ENCODE peak calls at places on chromosome 6, in six cellular contexts. One of them, this sample, is unnamed.

GRCh38 chr6:125780540-125781306 is 10.0 kb upstream of the NCOA7 start:
- DNase-seq in left ventricle myocardium inferior: peak; percentile 45
- DNase-seq in A549: peak; percentile 28
- DNase-seq in dorsolateral prefrontal cortex: no peak
- DNase-seq in mesothelial cell of epicardium: no peak
- DNase-seq in right lobe of liver: peak; percentile 58
- DNase-seq in this sample: peak; percentile 59

GRCh38 chr6:148027201-148027600 is 315.4 kb upstream of the SASH1 start:
- DNase-seq in left ventricle myocardium inferior: no peak
- DNase-seq in A549: no peak
- DNase-seq in dorsolateral prefrontal cortex: no peak
- DNase-seq in mesothelial cell of epicardium: no peak
- DNase-seq in right lobe of liver: no peak
- DNase-seq in this sample: no peak

GRCh38 chr6:74973621-74974020 is 232.2 kb downstream of the COL12A1 start:
- DNase-seq in left ventricle myocardium inferior: no peak
- DNase-seq in A549: no peak
- DNase-seq in dorsolateral prefrontal cortex: no peak
- DNase-seq in mesothelial cell of epicardium: no peak
- DNase-seq in right lobe of liver: no peak
- DNase-seq in this sample: no peak

GRCh38 chr6:21946298-21946783 is 350.5 kb downstream of the PRL start:
- DNase-seq in left ventricle myocardium inferior: no peak
- DNase-seq in A549: no peak
- DNase-seq in dorsolateral prefrontal cortex: no peak
- DNase-seq in mesothelial cell of epicardium: no peak
- DNase-seq in right lobe of liver: no peak
- DNase-seq in this sample: no peak

GRCh38 chr6:3526962-3527796 is 70.3 kb upstream of the SLC22A23 start:
- DNase-seq in left ventricle myocardium inferior: no peak
- DNase-seq in A549: no peak
- DNase-seq in dorsolateral prefrontal cortex: no peak
- DNase-seq in mesothelial cell of epicardium: no peak
- DNase-seq in right lobe of liver: no peak
- DNase-seq in this sample: no peak

GRCh38 chr6:109445382-109445781 is 4.9 kb downstream of the SMPD2 start:
- DNase-seq in left ventricle myocardium inferior: no peak
- DNase-seq in A549: peak; percentile 25
- DNase-seq in dorsolateral prefrontal cortex: no peak
- DNase-seq in mesothelial cell of epicardium: no peak
- DNase-seq in right lobe of liver: no peak
- DNase-seq in this sample: no peak

GRCh38 chr6:20364327-20364726 is 37.4 kb upstream of the E2F3 start:
- DNase-seq in left ventricle myocardium inferior: no peak
- DNase-seq in A549: no peak
- DNase-seq in dorsolateral prefrontal cortex: no peak
- DNase-seq in mesothelial cell of epicardium: no peak
- DNase-seq in right lobe of liver: no peak
- DNase-seq in this sample: no peak

GRCh38 chr6:13135152-13135551 is 193.2 kb downstream of the TBC1D7 start:
- DNase-seq in left ventricle myocardium inferior: no peak
- DNase-seq in A549: no peak
- DNase-seq in dorsolateral prefrontal cortex: no peak
- DNase-seq in mesothelial cell of epicardium: no peak
- DNase-seq in right lobe of liver: no peak
- DNase-seq in this sample: no peak

GRCh38 chr6:134047673-134048072 is 4.8 kb downstream of the SLC2A12 start:
- DNase-seq in left ventricle myocardium inferior: peak; percentile 55
- DNase-seq in A549: no peak
- DNase-seq in dorsolateral prefrontal cortex: no peak
- DNase-seq in mesothelial cell of epicardium: no peak
- DNase-seq in right lobe of liver: no peak
- DNase-seq in this sample: no peak

GRCh38 chr6:71190809-71191208 is 97.8 kb upstream of the OGFRL1 start:
- DNase-seq in left ventricle myocardium inferior: no peak
- DNase-seq in A549: no peak
- DNase-seq in dorsolateral prefrontal cortex: no peak
- DNase-seq in mesothelial cell of epicardium: no peak
- DNase-seq in right lobe of liver: no peak
- DNase-seq in this sample: no peak

GRCh38 chr6:166325383-166326042 is 16.8 kb downstream of the SFT2D1 start:
- DNase-seq in left ventricle myocardium inferior: no peak
- DNase-seq in A549: no peak
- DNase-seq in dorsolateral prefrontal cortex: no peak
- DNase-seq in mesothelial cell of epicardium: no peak
- DNase-seq in right lobe of liver: no peak
- DNase-seq in this sample: no peak

GRCh38 chr6:148146717-148147116 is 195.9 kb upstream of the SASH1 start:
- DNase-seq in left ventricle myocardium inferior: no peak
- DNase-seq in A549: no peak
- DNase-seq in dorsolateral prefrontal cortex: no peak
- DNase-seq in mesothelial cell of epicardium: no peak
- DNase-seq in right lobe of liver: no peak
- DNase-seq in this sample: no peak

GRCh38 chr6:80366721-80367120 is 260.2 kb downstream of the BCKDHB start:
- DNase-seq in left ventricle myocardium inferior: peak; percentile 71
- DNase-seq in A549: no peak
- DNase-seq in dorsolateral prefrontal cortex: no peak
- DNase-seq in mesothelial cell of epicardium: peak; percentile 27
- DNase-seq in right lobe of liver: peak; percentile 25
- DNase-seq in this sample: no peak

GRCh38 chr6:124870611-124871201 is 91.5 kb upstream of the RNF217 start:
- DNase-seq in left ventricle myocardium inferior: no peak
- DNase-seq in A549: no peak
- DNase-seq in dorsolateral prefrontal cortex: no peak
- DNase-seq in mesothelial cell of epicardium: no peak
- DNase-seq in right lobe of liver: no peak
- DNase-seq in this sample: no peak

GRCh38 chr6:29953001-29953436 is 10.7 kb downstream of the HLA-A start:
- DNase-seq in left ventricle myocardium inferior: no peak
- DNase-seq in A549: peak; percentile 46
- DNase-seq in dorsolateral prefrontal cortex: no peak
- DNase-seq in mesothelial cell of epicardium: no peak
- DNase-seq in right lobe of liver: no peak
- DNase-seq in this sample: no peak

GRCh38 chr6:158837684-158838625 is 18.8 kb upstream of the EZR start:
- DNase-seq in left ventricle myocardium inferior: no peak
- DNase-seq in A549: no peak
- DNase-seq in dorsolateral prefrontal cortex: no peak
- DNase-seq in mesothelial cell of epicardium: no peak
- DNase-seq in right lobe of liver: no peak
- DNase-seq in this sample: no peak

GRCh38 chr6:122604676-122605075 is 5.5 kb upstream of the PKIB start:
- DNase-seq in left ventricle myocardium inferior: no peak
- DNase-seq in A549: no peak
- DNase-seq in dorsolateral prefrontal cortex: no peak
- DNase-seq in mesothelial cell of epicardium: no peak
- DNase-seq in right lobe of liver: no peak
- DNase-seq in this sample: no peak

GRCh38 chr6:167760979-167761793 is 65.5 kb upstream of the AFDN start:
- DNase-seq in left ventricle myocardium inferior: peak; percentile 48
- DNase-seq in A549: no peak
- DNase-seq in dorsolateral prefrontal cortex: no peak
- DNase-seq in mesothelial cell of epicardium: no peak
- DNase-seq in right lobe of liver: peak; percentile 64
- DNase-seq in this sample: peak; percentile 59

GRCh38 chr6:7042056-7042653 is 65.6 kb upstream of the RREB1 start:
- DNase-seq in left ventricle myocardium inferior: no peak
- DNase-seq in A549: no peak
- DNase-seq in dorsolateral prefrontal cortex: no peak
- DNase-seq in mesothelial cell of epicardium: no peak
- DNase-seq in right lobe of liver: peak; percentile 55
- DNase-seq in this sample: peak; percentile 53

GRCh38 chr6:52577778-52578473 is 1.1 kb upstream of the TRAM2 start:
- DNase-seq in left ventricle myocardium inferior: no peak
- DNase-seq in A549: no peak
- DNase-seq in dorsolateral prefrontal cortex: no peak
- DNase-seq in mesothelial cell of epicardium: no peak
- DNase-seq in right lobe of liver: no peak
- DNase-seq in this sample: no peak

GRCh38 chr6:128731249-128732165 is 151.4 kb upstream of the LAMA2 start:
- DNase-seq in left ventricle myocardium inferior: no peak
- DNase-seq in A549: peak; percentile 8
- DNase-seq in dorsolateral prefrontal cortex: no peak
- DNase-seq in mesothelial cell of epicardium: no peak
- DNase-seq in right lobe of liver: no peak
- DNase-seq in this sample: no peak
- TF ChIP-seq CTCF in left ventricle myocardium inferior: peak; percentile 72
- TF ChIP-seq CTCF in A549: peak; percentile 60
- TF ChIP-seq CTCF in dorsolateral prefrontal cortex: peak; percentile 52
- TF ChIP-seq CTCF in mesothelial cell of epicardium: no peak
- TF ChIP-seq CTCF in right lobe of liver: peak; percentile 54
- TF ChIP-seq CTCF in this sample: peak; percentile 41

GRCh38 chr6:82588020-82588419 is 224.4 kb downstream of the TPBG start:
- DNase-seq in left ventricle myocardium inferior: no peak
- DNase-seq in A549: no peak
- DNase-seq in dorsolateral prefrontal cortex: no peak
- DNase-seq in mesothelial cell of epicardium: no peak
- DNase-seq in right lobe of liver: no peak
- DNase-seq in this sample: no peak
- TF ChIP-seq CTCF in left ventricle myocardium inferior: no peak
- TF ChIP-seq CTCF in A549: no peak
- TF ChIP-seq CTCF in dorsolateral prefrontal cortex: no peak
- TF ChIP-seq CTCF in mesothelial cell of epicardium: no peak
- TF ChIP-seq CTCF in right lobe of liver: no peak
- TF ChIP-seq CTCF in this sample: no peak

GRCh38 chr6:39049575-39050283 is 1.1 kb downstream of the GLP1R start:
- DNase-seq in left ventricle myocardium inferior: no peak
- DNase-seq in A549: no peak
- DNase-seq in dorsolateral prefrontal cortex: no peak
- DNase-seq in mesothelial cell of epicardium: no peak
- DNase-seq in right lobe of liver: no peak
- DNase-seq in this sample: no peak
- TF ChIP-seq CTCF in left ventricle myocardium inferior: no peak
- TF ChIP-seq CTCF in A549: no peak
- TF ChIP-seq CTCF in dorsolateral prefrontal cortex: no peak
- TF ChIP-seq CTCF in mesothelial cell of epicardium: no peak
- TF ChIP-seq CTCF in right lobe of liver: no peak
- TF ChIP-seq CTCF in this sample: no peak

GRCh38 chr6:43951756-43952675 is 175.2 kb downstream of the MRPL14 start:
- DNase-seq in left ventricle myocardium inferior: no peak
- DNase-seq in A549: no peak
- DNase-seq in dorsolateral prefrontal cortex: no peak
- DNase-seq in mesothelial cell of epicardium: no peak
- DNase-seq in right lobe of liver: no peak
- DNase-seq in this sample: no peak

GRCh38 chr6:43953256-43953655 is 174.0 kb downstream of the MRPL14 start:
- DNase-seq in left ventricle myocardium inferior: no peak
- DNase-seq in A549: no peak
- DNase-seq in dorsolateral prefrontal cortex: no peak
- DNase-seq in mesothelial cell of epicardium: no peak
- DNase-seq in right lobe of liver: no peak
- DNase-seq in this sample: no peak

GRCh38 chr6:43953794-43954310 is 173.4 kb downstream of the MRPL14 start:
- DNase-seq in left ventricle myocardium inferior: peak; percentile 73
- DNase-seq in A549: no peak
- DNase-seq in dorsolateral prefrontal cortex: no peak
- DNase-seq in mesothelial cell of epicardium: no peak
- DNase-seq in right lobe of liver: peak; percentile 59
- DNase-seq in this sample: no peak

GRCh38 chr6:43951063-43951755 is 176.0 kb downstream of the MRPL14 start:
- DNase-seq in left ventricle myocardium inferior: peak; percentile 62
- DNase-seq in A549: no peak
- DNase-seq in dorsolateral prefrontal cortex: no peak
- DNase-seq in mesothelial cell of epicardium: no peak
- DNase-seq in right lobe of liver: peak; percentile 88
- DNase-seq in this sample: peak; percentile 67

DNA sequence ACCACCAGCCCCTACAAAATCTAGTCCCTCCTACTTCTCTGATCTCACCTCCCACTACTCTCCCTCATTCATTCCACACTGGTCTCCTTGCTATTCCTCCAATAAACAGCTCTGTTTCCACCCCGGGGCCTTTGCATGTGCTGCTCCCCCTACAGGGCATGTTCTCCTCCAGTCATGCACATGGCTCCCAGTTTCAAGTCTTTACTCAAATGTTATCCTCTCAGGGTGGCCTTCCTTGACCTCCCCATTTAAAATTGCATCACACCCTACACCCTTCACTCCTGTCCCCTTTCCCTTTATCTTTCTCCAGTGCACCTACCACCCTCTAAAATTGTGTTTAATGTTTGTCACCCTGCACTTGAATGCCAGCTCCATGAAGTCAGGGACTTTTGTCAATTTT is 174.5 kb downstream of the MRPL14 start:
- DNase-seq in left ventricle myocardium inferior: no peak
- DNase-seq in A549: no peak
- DNase-seq in dorsolateral prefrontal cortex: no peak
- DNase-seq in mesothelial cell of epicardium: no peak
- DNase-seq in right lobe of liver: no peak
- DNase-seq in this sample: no peak
- TF ChIP-seq CTCF in left ventricle myocardium inferior: peak; percentile 37
- TF ChIP-seq CTCF in A549: no peak
- TF ChIP-seq CTCF in dorsolateral prefrontal cortex: no peak
- TF ChIP-seq CTCF in mesothelial cell of epicardium: no peak
- TF ChIP-seq CTCF in right lobe of liver: no peak
- TF ChIP-seq CTCF in this sample: no peak

GRCh38 chr6:169950558-169950957 is 199.1 kb downstream of the ERMARD start:
- DNase-seq in left ventricle myocardium inferior: no peak
- DNase-seq in A549: no peak
- DNase-seq in dorsolateral prefrontal cortex: no peak
- DNase-seq in mesothelial cell of epicardium: no peak
- DNase-seq in right lobe of liver: no peak
- DNase-seq in this sample: no peak
- TF ChIP-seq CTCF in left ventricle myocardium inferior: peak; percentile 44
- TF ChIP-seq CTCF in A549: no peak
- TF ChIP-seq CTCF in dorsolateral prefrontal cortex: no peak
- TF ChIP-seq CTCF in mesothelial cell of epicardium: no peak
- TF ChIP-seq CTCF in right lobe of liver: peak; percentile 50
- TF ChIP-seq CTCF in this sample: peak; percentile 44

GRCh38 chr6:155380666-155381332 is 66.5 kb upstream of the TFB1M start:
- DNase-seq in left ventricle myocardium inferior: no peak
- DNase-seq in A549: no peak
- DNase-seq in dorsolateral prefrontal cortex: no peak
- DNase-seq in mesothelial cell of epicardium: no peak
- DNase-seq in right lobe of liver: no peak
- DNase-seq in this sample: no peak
- TF ChIP-seq CTCF in left ventricle myocardium inferior: no peak
- TF ChIP-seq CTCF in A549: no peak
- TF ChIP-seq CTCF in dorsolateral prefrontal cortex: no peak
- TF ChIP-seq CTCF in mesothelial cell of epicardium: no peak
- TF ChIP-seq CTCF in right lobe of liver: no peak
- TF ChIP-seq CTCF in this sample: no peak

DNA sequence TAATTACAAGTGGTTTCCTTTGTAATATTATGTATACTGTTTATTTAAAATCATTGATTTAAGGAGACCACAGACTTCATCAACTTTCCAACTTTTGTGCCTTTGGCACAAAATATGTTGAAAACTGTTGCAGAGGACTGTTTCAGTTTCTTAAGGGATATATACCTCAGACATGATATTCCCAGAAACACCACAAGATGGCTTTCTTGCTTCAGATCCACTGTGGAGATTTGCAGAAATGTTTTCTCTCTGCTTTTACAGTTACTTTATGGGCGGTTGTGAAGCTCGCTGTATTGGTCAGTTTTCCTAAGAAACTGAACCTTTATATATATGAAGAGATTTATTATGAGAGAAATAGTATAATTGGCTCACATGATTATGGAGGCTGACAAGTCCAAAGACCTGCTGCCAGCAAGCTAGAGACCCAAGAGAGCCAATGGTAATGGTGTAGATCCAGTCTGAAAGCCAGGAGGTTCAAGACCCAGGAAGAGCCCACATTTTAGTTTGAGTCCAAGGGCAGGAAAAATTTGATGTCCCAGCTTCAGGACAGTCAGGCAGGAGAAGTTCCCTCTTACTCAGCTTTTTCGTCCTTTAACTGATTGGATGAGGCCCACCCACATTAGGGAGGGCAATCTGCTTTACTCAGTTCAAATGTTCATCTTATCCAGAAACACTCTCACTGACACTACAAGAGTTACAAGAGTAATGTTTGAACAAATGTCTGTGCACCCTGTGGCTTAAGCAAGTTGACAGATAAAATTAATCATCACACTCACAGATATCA is 12.8 kb downstream of the ME1 start:
- DNase-seq in left ventricle myocardium inferior: no peak
- DNase-seq in A549: peak; percentile 33
- DNase-seq in dorsolateral prefrontal cortex: no peak
- DNase-seq in mesothelial cell of epicardium: no peak
- DNase-seq in right lobe of liver: no peak
- DNase-seq in this sample: no peak
- TF ChIP-seq CTCF in left ventricle myocardium inferior: peak; percentile 63
- TF ChIP-seq CTCF in A549: peak; percentile 60
- TF ChIP-seq CTCF in dorsolateral prefrontal cortex: peak; percentile 64
- TF ChIP-seq CTCF in mesothelial cell of epicardium: peak; percentile 50
- TF ChIP-seq CTCF in right lobe of liver: peak; percentile 59
- TF ChIP-seq CTCF in this sample: peak; percentile 69